ENCODE peak calls at places on chromosomes 3 and 15, in six cellular contexts. K, I, G, J, O and N are unnamed samples. For H3K4me1, the result is how much of the 10 kb centered on the place peaks cover.

GRCh38 chr3:152611905-152612304 is 223.0 kb upstream of the P2RY1 start:
- DNase-seq in O (no peak), K (no peak), J (peak), I (no peak), G (no peak), N (no peak)

GRCh38 chr15:58467121-58467721 is 35.4 kb downstream of the LIPC start:
- DNase-seq in I (no peak), G (no peak), J (no peak), O (no peak), K (no peak), N (no peak)

GRCh38 chr3:24349367-24350019 is 145.2 kb downstream of the THRB start:
- DNase-seq in G (no peak), I (no peak), K (no peak), O (no peak), J (no peak), N (no peak)

GRCh38 chr15:70271422-70272088 is 173.8 kb upstream of the TLE3 start:
- DNase-seq in I (no peak), G (peak), J (no peak), O (peak), K (peak), N (peak)

GRCh38 chr3:16478516-16478915 is 35.0 kb downstream of the RFTN1 start:
- DNase-seq in J (no peak), K (peak), G (no peak), O (peak), I (no peak), N (no peak)

GRCh38 chr15:99492275-99492674 is 73.5 kb upstream of the MEF2A start:
- DNase-seq in O (no peak), G (no peak), I (no peak), J (no peak), K (no peak), N (no peak)

GRCh38 chr3:146468234-146468931 is 978 bp downstream of the PLSCR2 start:
- DNase-seq in I (no peak), J (no peak), G (peak), K (no peak), O (peak), N (peak)

GRCh38 chr15:78092111-78093041 is at the start of gene SH2D7:
- DNase-seq in I (no peak), J (no peak), G (no peak), O (no peak), K (no peak), N (no peak)

GRCh38 chr15:52734329-52734728 is 55.1 kb upstream of the ATOSA start:
- DNase-seq in G (no peak), J (no peak), K (no peak), I (no peak), O (no peak), N (no peak)
- H3K27ac ChIP-seq in G (no peak), J (no peak), K (no peak), I (no peak), O (no peak), N (no peak)

GRCh38 chr3:13016726-13017255 is 56.4 kb downstream of the IQSEC1 start:
- DNase-seq in G (no peak), J (no peak), O (no peak), K (no peak), I (no peak), N (no peak)
- H3K4me1 ChIP-seq in G (under half), J (half or more), O (under half), K (under half), I (under half), N (under half)

GRCh38 chr3:13136426-13136825 is 63.2 kb upstream of the IQSEC1 start:
- DNase-seq in O (no peak), G (no peak), K (no peak), I (no peak), J (no peak), N (no peak)
- TF ChIP-seq CTCF in O (no peak), G (no peak), K (no peak), I (no peak), J (no peak), N (no peak)

DNA sequence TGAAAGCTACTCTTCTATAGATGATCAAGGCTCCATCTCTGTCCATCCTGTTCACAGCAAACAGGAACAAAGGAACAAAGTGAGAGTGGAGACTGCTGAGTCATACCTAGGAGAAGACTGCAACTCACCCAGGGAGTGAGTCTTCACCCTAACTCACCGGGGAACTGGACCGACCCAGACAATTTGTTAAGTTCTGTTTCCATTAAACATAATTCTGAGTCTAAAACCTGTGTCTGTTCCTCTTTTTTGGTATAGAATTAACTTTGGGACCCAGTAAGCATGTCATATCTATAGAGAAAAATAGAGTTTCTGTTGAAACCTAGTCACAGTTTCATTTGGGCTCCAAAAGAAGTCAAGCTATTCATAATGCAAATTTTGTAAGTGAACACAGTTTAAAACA is 21.6 kb downstream of the CCDC80 start:
- DNase-seq in J (no peak), K (peak), I (no peak), O (peak), G (no peak), N (no peak)
- H3K27ac ChIP-seq in J (peak), K (no peak), I (peak), O (no peak), G (no peak), N (no peak)

GRCh38 chr15:66412213-66412612 is 25.5 kb downstream of the MAP2K1 start:
- DNase-seq in O (no peak), J (no peak), G (no peak), K (no peak), I (no peak), N (no peak)

GRCh38 chr15:66408254-66408653 is 21.5 kb downstream of the MAP2K1 start:
- DNase-seq in K (no peak), G (no peak), J (no peak), I (no peak), O (no peak), N (no peak)

GRCh38 chr15:66408690-66409089 is 22.0 kb downstream of the MAP2K1 start:
- DNase-seq in K (no peak), I (no peak), G (no peak), J (no peak), O (no peak), N (no peak)

GRCh38 chr15:66411190-66411589 is 24.5 kb downstream of the MAP2K1 start:
- DNase-seq in I (no peak), G (no peak), J (no peak), K (no peak), O (no peak), N (no peak)

GRCh38 chr15:66409565-66410108 is 22.9 kb downstream of the MAP2K1 start:
- DNase-seq in G (no peak), I (no peak), J (no peak), K (no peak), O (no peak), N (no peak)
- H3K4me1 ChIP-seq in G (under half), I (under half), J (under half), K (under half), O (under half), N (under half)

GRCh38 chr15:91522609-91523332 is 330.7 kb upstream of the SLCO3A1 start:
- DNase-seq in G (no peak), J (no peak), K (peak), O (peak), I (no peak), N (no peak)
- TF ChIP-seq CTCF in G (peak), J (peak), K (peak), O (peak), I (no peak), N (no peak)